ENCODE peak calls at places on chromosome 2, in five cellular contexts. One of them, this sample, is unnamed.

GRCh38 chr2:118272391-118272790 is 184.1 kb downstream of the INSIG2 start:
- DNase-seq in occipital lobe: no peak
- DNase-seq in astrocyte of the cerebellum: no peak
- DNase-seq in amniotic stem cell: no peak
- DNase-seq in IMR-90: no peak
- DNase-seq in this sample: no peak

GRCh38 chr2:96933528-96933927 is 52.9 kb downstream of the FAM178B start:
- DNase-seq in occipital lobe: no peak
- DNase-seq in astrocyte of the cerebellum: no peak
- DNase-seq in amniotic stem cell: no peak
- DNase-seq in IMR-90: no peak
- DNase-seq in this sample: no peak

GRCh38 chr2:229622495-229623355 is 91.6 kb downstream of the DNER start:
- DNase-seq in occipital lobe: no peak
- DNase-seq in astrocyte of the cerebellum: no peak
- DNase-seq in amniotic stem cell: no peak
- DNase-seq in IMR-90: no peak
- DNase-seq in this sample: no peak

GRCh38 chr2:159788218-159788617 is 9.8 kb downstream of the CD302 start:
- DNase-seq in occipital lobe: no peak
- DNase-seq in astrocyte of the cerebellum: no peak
- DNase-seq in amniotic stem cell: no peak
- DNase-seq in IMR-90: no peak
- DNase-seq in this sample: no peak

GRCh38 chr2:62221141-62221540 is 25.2 kb downstream of the B3GNT2 start:
- DNase-seq in occipital lobe: no peak
- DNase-seq in astrocyte of the cerebellum: no peak
- DNase-seq in amniotic stem cell: no peak
- DNase-seq in IMR-90: peak; percentile 30
- DNase-seq in this sample: no peak

GRCh38 chr2:237700583-237701032 is 73.2 kb downstream of the LRRFIP1 start:
- DNase-seq in occipital lobe: no peak
- DNase-seq in astrocyte of the cerebellum: peak; percentile 97
- DNase-seq in amniotic stem cell: no peak
- DNase-seq in IMR-90: peak; percentile 91
- DNase-seq in this sample: no peak

GRCh38 chr2:164545484-164545883 is 75.8 kb downstream of the GRB14 start:
- DNase-seq in occipital lobe: no peak
- DNase-seq in astrocyte of the cerebellum: no peak
- DNase-seq in amniotic stem cell: no peak
- DNase-seq in IMR-90: no peak
- DNase-seq in this sample: no peak

GRCh38 chr2:107263596-107264090 is 377.7 kb upstream of the ST6GAL2 start:
- DNase-seq in occipital lobe: no peak
- DNase-seq in astrocyte of the cerebellum: no peak
- DNase-seq in amniotic stem cell: no peak
- DNase-seq in IMR-90: no peak
- DNase-seq in this sample: no peak

GRCh38 chr2:163800889-163801498 is 65.2 kb upstream of the FIGN start:
- DNase-seq in occipital lobe: no peak
- DNase-seq in astrocyte of the cerebellum: peak; percentile 33
- DNase-seq in amniotic stem cell: no peak
- DNase-seq in IMR-90: peak; percentile 33
- DNase-seq in this sample: no peak